ENCODE peak calls at places on chromosomes 16 and 17, in seven cellular contexts. W is ecto neural progenitor cell; Y is NCI-H2081; J is skeletal muscle cell; A is stimulated activated CD4-positive, alpha-beta T cell treated with anti-CD3 and anti-CD28 coated beads, Interleukin-15, amount 100 ng/mL, for 48 hours; T is sigmoid colon; R is Calu3. D is an unnamed sample.

GRCh38 chr16:35711435-35711834 is 2252.0 kb downstream of the TP53TG3F start:
- DNase-seq in R (no peak), Y (no peak), A (no peak), J (no peak), W (no peak), T (no peak), D (no peak)

GRCh38 chr17:33506889-33507650 is 214.0 kb upstream of the ASIC2 start:
- DNase-seq in Y (no peak), T (peak), W (no peak), A (no peak), J (no peak), R (no peak), D (no peak)

GRCh38 chr17:7336240-7337175 is at the start of gene ACAP1:
- DNase-seq in J (no peak), Y (no peak), T (no peak), R (no peak), W (no peak), A (no peak), D (no peak)

GRCh38 chr17:72531729-72532128 is 410.9 kb downstream of the SOX9 start:
- DNase-seq in Y (no peak), R (no peak), T (no peak), A (no peak), J (no peak), W (no peak), D (no peak)

GRCh38 chr16:86740817-86741799 is 162.8 kb downstream of the FOXL1 start:
- DNase-seq in J (peak), W (no peak), R (peak), T (peak), A (no peak), Y (no peak), D (peak)

GRCh38 chr16:4550587-4550986 is 5.6 kb upstream of the C16orf96 start:
- DNase-seq in W (no peak), T (no peak), R (no peak), A (no peak), Y (no peak), J (no peak), D (no peak)

GRCh38 chr17:40062347-40063033 is at the start of gene THRA:
- DNase-seq in W (peak), J (no peak), Y (peak), R (peak), T (peak), A (no peak), D (no peak)

GRCh38 chr17:6523809-6524355 is 32.5 kb downstream of the PITPNM3 start:
- DNase-seq in Y (no peak), W (no peak), J (no peak), A (no peak), R (no peak), T (peak), D (no peak)

GRCh38 chr16:5214466-5214865 is 116.9 kb upstream of the EEF2KMT start:
- DNase-seq in J (no peak), R (no peak), Y (no peak), A (no peak), W (no peak), T (peak), D (no peak)

GRCh38 chr17:3980381-3980975 is 16.2 kb upstream of the ATP2A3 start:
- DNase-seq in T (no peak), J (no peak), Y (peak), R (no peak), W (peak), A (no peak), D (no peak)

GRCh38 chr16:80883159-80883642 is 78.8 kb upstream of the CDYL2 start:
- DNase-seq in W (no peak), R (no peak), A (no peak), T (no peak), J (no peak), Y (no peak), D (no peak)